ENCODE peak calls at places on chromosomes 13 and 19, in nine cellular contexts. G is mucosa of descending colon; Z is right atrium auricular region; H is ovary; V is heart right ventricle; F is PC-3; U is cardiac muscle cell; E is CD4-positive, CD25-positive, alpha-beta regulatory T cell; C is IMR-90. T is an unnamed sample. For H3K4me1, the result is how much of the 10 kb centered on the place peaks cover.

GRCh38 chr13:51158365-51158764 is 47.3 kb upstream of the C13orf42 start:
- DNase-seq in U (no peak), H (no peak), G (no peak), V (no peak), Z (no peak), C (no peak), E (no peak), F (no peak), T (no peak)

GRCh38 chr19:46944918-46945628 is 74.6 kb upstream of the NPAS1 start:
- DNase-seq in Z (peak), H (peak), F (no peak), C (peak), G (peak), V (peak), U (peak), E (no peak), T (no peak)

GRCh38 chr13:41610426-41610825 is 153.1 kb downstream of the RGCC start:
- DNase-seq in G (no peak), U (no peak), H (no peak), E (no peak), V (peak), F (peak), Z (no peak), C (peak), T (no peak)

GRCh38 chr13:92896842-92897241 is 329.8 kb upstream of the GPC6 start:
- DNase-seq in E (peak), G (no peak), C (peak), V (no peak), H (no peak), F (peak), Z (no peak), U (peak), T (no peak)

GRCh38 chr13:51243832-51244231 is 21.6 kb downstream of the FAM124A start:
- DNase-seq in E (no peak), V (no peak), H (no peak), Z (no peak), U (no peak), G (no peak), F (no peak), C (no peak), T (no peak)

GRCh38 chr13:49444517-49445395 is 682 bp downstream of the SETDB2 start:
- DNase-seq in Z (peak), F (peak), G (no peak), H (no peak), V (no peak), E (peak), C (peak), U (peak), T (no peak)

GRCh38 chr13:50410921-50411712 is 395.9 kb downstream of the KCNRG start:
- DNase-seq in G (no peak), F (peak), U (peak), H (no peak), E (no peak), V (no peak), Z (no peak), C (peak), T (no peak)

GRCh38 chr13:76647550-76647949 is 238.7 kb downstream of the KCTD12 start:
- DNase-seq in C (peak), F (no peak), Z (no peak), G (no peak), H (no peak), E (no peak), U (no peak), V (no peak), T (no peak)

GRCh38 chr19:52670046-52670445 is 31.9 kb upstream of the ZNF83 start:
- DNase-seq in F (peak), U (no peak), Z (no peak), H (no peak), G (no peak), C (no peak), V (no peak), E (no peak), T (no peak)

GRCh38 chr19:18065173-18065495 is 21.6 kb downstream of the IL12RB1 start:
- DNase-seq in H (no peak), C (no peak), Z (no peak), U (no peak), F (no peak), G (no peak), E (no peak), V (no peak), T (no peak)
- H3K4me1 ChIP-seq in H (under half), C (under half), Z (under half), U (under half), F (under half), G (under half), E (under half), V (under half), T (under half)

DNA sequence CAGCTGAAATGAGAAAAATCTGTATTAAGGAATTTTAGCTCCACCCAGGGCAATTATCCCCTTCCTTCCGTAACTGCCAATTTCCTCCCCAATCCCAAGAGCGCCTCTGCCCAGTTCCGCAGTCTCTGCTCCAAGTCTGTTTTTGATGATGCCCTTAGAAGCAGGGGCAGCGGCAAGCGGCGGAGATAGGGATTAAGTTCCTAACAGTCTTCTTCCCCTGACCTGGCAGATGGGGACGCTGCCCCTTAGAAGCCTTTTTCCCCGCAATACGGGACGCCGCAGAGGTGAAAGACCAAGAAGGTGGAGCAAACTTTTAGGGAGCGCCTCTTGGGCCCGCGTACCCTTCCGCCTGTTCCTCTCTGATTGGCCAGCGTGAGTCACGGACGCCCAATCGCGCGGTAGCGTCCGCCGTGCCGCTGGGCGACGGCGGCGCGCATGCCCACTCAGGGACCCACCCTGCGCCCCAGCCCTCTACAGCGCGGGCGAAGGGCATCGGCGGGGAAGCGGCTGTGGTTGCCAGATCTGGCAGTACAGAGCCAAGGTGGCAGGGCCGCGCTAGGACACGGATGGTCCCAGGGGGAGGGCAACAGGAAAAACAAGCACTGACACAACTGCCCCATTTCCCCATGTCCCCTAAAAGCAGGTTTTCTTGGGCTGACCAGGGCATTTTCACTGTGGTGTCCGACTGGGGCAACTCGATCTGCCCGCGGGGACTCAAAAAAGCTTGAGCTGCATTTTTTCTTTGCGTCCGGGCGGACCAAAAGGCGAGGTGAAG is 825 bp upstream of the TDRD3 start:
- DNase-seq in V (peak), F (peak), C (peak), H (peak), G (peak), E (peak), Z (peak), U (peak), T (peak)
- H3K4me3 ChIP-seq in V (peak), F (peak), C (peak), H (peak), G (peak), E (peak), Z (peak), U (peak), T (peak)

DNA sequence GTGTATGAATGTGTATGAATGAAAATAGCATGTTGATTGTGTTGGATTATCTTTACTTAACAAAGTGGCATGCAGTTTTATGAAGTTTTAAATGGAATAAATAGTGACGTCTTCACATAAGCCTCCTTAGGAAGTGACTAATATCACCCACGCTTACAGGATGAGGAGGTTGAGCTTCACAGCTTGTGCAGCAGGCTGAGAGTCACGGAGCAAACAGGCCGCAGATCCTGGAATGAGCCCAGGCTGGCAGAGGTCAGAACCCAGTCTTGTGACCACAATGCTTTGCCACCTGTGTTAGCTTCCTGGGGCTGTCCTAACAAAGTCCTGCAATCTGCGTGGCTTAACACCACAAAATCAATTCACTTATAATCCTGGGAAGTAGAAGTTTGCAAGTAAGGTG is 20.8 kb downstream of the LAIR2 start:
- DNase-seq in V (no peak), G (no peak), E (peak), F (peak), H (no peak), C (peak), U (no peak), Z (no peak), T (no peak)
- H3K4me1 ChIP-seq in V (under half), G (under half), E (under half), F (under half), H (under half), C (under half), U (under half), Z (under half), T (under half)

GRCh38 chr19:6862673-6863078 is 24.7 kb upstream of the ADGRE1 start:
- DNase-seq in E (peak), U (peak), Z (peak), V (peak), C (peak), G (peak), H (peak), F (peak), T (peak)
- H3K4me3 ChIP-seq in E (peak), U (no peak), Z (no peak), V (no peak), C (no peak), G (no peak), H (no peak), F (peak), T (no peak)

GRCh38 chr19:28296506-28296905 is 916.4 kb downstream of the UQCRFS1 start:
- DNase-seq in F (no peak), G (no peak), E (no peak), V (no peak), Z (no peak), H (no peak), C (no peak), U (no peak), T (no peak)
- H3K4me1 ChIP-seq in F (under half), G (under half), E (under half), V (under half), Z (under half), H (under half), C (under half), U (under half), T (under half)

GRCh38 chr13:27969073-27969865 is at the start of gene CDX2:
- DNase-seq in C (no peak), F (no peak), E (no peak), U (no peak), V (no peak), Z (no peak), H (no peak), G (peak), T (no peak)

GRCh38 chr13:27971236-27971645 is 2.1 kb upstream of the CDX2 start:
- DNase-seq in U (no peak), G (peak), V (no peak), E (no peak), H (no peak), F (no peak), C (no peak), Z (no peak), T (no peak)

GRCh38 chr13:27969866-27970229 is 733 bp upstream of the CDX2 start:
- DNase-seq in C (no peak), Z (no peak), H (no peak), E (no peak), F (no peak), V (no peak), U (no peak), G (no peak), T (no peak)

GRCh38 chr13:27971776-27972618 is 2.9 kb upstream of the CDX2 start:
- DNase-seq in F (no peak), G (no peak), H (no peak), E (no peak), U (no peak), V (no peak), Z (peak), C (no peak), T (no peak)

DNA sequence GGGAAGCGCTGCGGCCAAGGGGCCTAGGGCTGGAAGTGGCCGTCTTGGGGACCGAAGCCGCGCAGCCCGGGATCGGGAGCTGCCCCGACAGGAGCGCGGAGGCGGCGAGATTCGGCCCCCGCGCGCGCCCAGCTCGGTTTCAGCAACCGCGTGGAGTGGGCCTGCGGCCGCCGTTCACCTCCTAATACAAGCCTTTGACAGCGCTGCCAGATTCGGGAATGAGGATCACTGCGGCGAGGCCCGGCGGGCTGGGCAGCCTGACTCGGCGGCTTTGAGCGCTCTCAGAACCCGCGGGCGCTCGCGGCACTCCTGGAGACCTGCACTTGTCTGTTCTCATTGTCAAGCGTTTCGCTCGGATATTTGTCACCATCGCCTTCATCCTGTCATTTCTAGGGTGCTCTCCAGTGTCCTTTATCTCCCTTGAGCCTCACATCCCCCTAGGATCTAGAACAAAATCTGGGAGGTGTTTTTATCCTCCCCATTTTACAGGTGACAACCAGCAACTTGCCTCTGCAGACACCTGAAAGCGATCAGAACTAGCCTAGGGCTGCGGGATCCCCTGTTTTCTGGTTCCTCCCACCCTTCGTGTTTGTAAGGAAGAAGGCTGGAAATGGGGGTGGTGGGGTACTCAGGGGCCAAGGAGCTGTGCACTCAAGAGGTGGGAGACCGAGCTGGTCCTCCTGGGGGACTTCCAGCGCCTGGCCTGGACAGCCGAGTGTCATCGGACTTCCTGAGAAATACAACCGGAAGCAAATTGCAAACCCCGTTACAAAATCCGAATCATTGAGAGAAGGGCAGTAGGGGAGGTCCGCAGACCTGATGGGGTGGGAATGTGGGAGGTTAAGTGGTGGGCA is 1.5 kb upstream of the CDX2 start:
- DNase-seq in G (no peak), V (no peak), C (no peak), Z (no peak), H (no peak), E (no peak), U (no peak), F (no peak), T (no peak)
- H3K4me3 ChIP-seq in G (no peak), V (no peak), C (no peak), Z (no peak), H (no peak), E (no peak), U (no peak), F (no peak), T (no peak)

DNA sequence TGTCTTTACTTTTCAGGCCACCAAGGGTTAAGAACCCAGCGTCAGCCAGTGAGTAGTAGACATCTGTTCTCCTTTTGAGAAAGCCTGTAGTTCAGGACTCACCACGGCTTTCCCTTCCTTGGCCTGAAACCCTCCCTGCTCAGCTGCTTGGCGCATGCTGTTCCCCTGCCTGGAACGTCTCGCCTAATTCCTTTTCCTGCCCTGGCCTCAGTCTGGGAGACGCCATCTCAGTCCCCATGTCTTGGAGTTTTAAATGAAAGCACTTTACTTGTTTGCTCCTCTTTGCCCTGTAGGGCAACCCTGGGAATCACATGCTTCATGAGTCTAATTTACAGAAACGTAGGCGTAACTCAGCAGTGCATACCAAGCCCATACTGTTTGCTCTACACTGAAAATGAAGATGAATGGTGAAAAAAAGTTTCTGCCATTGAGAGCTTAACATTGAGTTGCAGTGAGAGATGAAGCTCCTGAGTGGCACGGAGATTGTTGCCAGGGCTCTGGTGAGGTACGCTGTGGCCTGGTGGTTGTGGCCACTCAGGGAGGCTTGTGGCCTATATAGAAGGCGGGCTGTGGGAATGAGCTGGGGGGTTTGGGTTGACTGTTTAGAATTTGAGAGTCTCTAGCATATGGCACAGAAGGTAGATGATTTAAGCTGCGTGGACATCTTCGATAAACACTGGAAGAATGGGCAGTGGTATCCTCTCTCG is 52.8 kb downstream of the GATAD2A start:
- DNase-seq in U (no peak), E (no peak), F (no peak), Z (no peak), H (no peak), G (peak), V (no peak), C (no peak), T (no peak)
- H3K4me1 ChIP-seq in U (under half), E (half or more), F (under half), Z (half or more), H (under half), G (half or more), V (half or more), C (half or more), T (half or more)

GRCh38 chr19:13503570-13504235 is 2.6 kb downstream of the CACNA1A start:
- DNase-seq in G (no peak), E (no peak), Z (no peak), V (no peak), U (no peak), C (no peak), F (no peak), H (no peak), T (no peak)
- H3K4me3 ChIP-seq in G (no peak), E (no peak), Z (no peak), V (no peak), U (no peak), C (no peak), F (no peak), H (no peak), T (no peak)

GRCh38 chr19:13087795-13088537 is 14.7 kb downstream of the LYL1 start:
- DNase-seq in U (no peak), V (no peak), C (no peak), E (no peak), Z (no peak), H (no peak), G (no peak), F (no peak), T (no peak)
- H3K4me1 ChIP-seq in U (under half), V (under half), C (under half), E (under half), Z (half or more), H (under half), G (under half), F (under half), T (under half)

DNA sequence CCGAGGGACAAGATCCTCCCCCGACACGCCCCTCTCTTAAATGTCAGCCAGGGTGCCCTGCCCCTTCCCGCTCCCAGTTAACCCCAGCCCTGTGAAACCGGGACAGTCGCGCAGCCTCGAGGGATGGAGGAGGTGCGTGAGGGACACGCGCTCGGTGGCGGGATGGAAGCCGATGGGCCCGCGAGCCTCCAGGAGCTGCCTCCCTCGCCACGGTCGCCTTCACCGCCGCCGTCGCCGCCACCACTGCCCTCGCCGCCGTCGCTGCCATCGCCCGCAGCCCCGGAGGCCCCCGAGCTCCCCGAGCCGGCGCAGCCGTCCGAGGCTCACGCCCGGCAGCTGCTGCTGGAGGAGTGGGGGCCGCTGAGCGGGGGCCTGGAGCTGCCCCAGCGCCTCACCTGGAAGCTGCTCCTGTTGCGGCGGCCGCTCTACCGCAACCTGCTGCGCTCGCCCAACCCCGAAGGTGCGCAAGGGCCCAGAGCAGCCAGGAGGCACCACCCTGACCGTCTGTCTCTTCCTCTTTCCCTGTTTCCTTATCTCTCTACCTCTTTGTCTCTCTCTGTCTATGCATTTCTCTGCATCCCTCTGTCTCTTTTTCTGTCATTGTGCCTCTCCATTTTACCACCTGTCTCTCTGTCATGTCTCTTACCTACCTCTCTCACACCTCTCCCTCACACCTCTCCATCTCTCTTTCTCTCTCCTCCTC is at the start of gene NCCRP1:
- DNase-seq in U (peak), F (no peak), Z (no peak), G (no peak), H (no peak), C (no peak), V (no peak), E (no peak), T (no peak)
- H3K4me3 ChIP-seq in U (peak), F (peak), Z (no peak), G (no peak), H (no peak), C (no peak), V (no peak), E (no peak), T (no peak)

T was measured in CD8-positive, alpha-beta T cell.